ENCODE peak calls at places on chromosomes 1 and 21, in six cellular contexts. G, K, S, C, A and O are unnamed samples.

GRCh38 chr21:45140346-45140940 is 66.1 kb downstream of the ADARB1 start:
- DNase-seq in G (peak; percentile 88), K (peak; percentile 63), S (peak; percentile 62), C (peak; percentile 74), A (peak; percentile 79), O (peak; percentile 90)

GRCh38 chr1:36198641-36199040 is 25.6 kb upstream of the THRAP3 start:
- DNase-seq in G (no peak), K (no peak), S (no peak), C (no peak), A (no peak), O (no peak)

GRCh38 chr1:48777219-48777895 is 666 bp upstream of the BEND5 start:
- DNase-seq in G (no peak), K (no peak), S (no peak), C (peak; percentile 21), A (no peak), O (no peak)

GRCh38 chr1:64471218-64471719 is 1.3 kb downstream of the CACHD1 start:
- DNase-seq in G (peak; percentile 74), K (peak; percentile 47), S (peak; percentile 27), C (peak; percentile 70), A (no peak), O (no peak)

GRCh38 chr1:163069142-163069541 is at the start of gene RGS4:
- DNase-seq in G (no peak), K (peak; percentile 49), S (peak; percentile 67), C (peak; percentile 40), A (peak; percentile 54), O (peak; percentile 47)

GRCh38 chr1:64877151-64877550 is 89.2 kb downstream of the JAK1 start:
- DNase-seq in G (no peak), K (no peak), S (no peak), C (no peak), A (no peak), O (no peak)

GRCh38 chr1:169610110-169610509 is 19.8 kb downstream of the SELP start:
- DNase-seq in G (no peak), K (no peak), S (peak; percentile 28), C (no peak), A (no peak), O (no peak)

GRCh38 chr1:103275725-103276124 is 167.4 kb upstream of the COL11A1 start:
- DNase-seq in G (no peak), K (no peak), S (no peak), C (no peak), A (no peak), O (no peak)

GRCh38 chr1:217660353-217661062 is 29.4 kb downstream of the SPATA17 start:
- DNase-seq in G (peak; percentile 13), K (no peak), S (no peak), C (no peak), A (peak; percentile 62), O (peak; percentile 15)

GRCh38 chr1:67892451-67893125 is 59.3 kb upstream of the GNG12 start:
- DNase-seq in G (no peak), K (no peak), S (no peak), C (no peak), A (no peak), O (no peak)

GRCh38 chr1:153936011-153936802 is 10.3 kb downstream of the DENND4B start:
- DNase-seq in G (no peak), K (no peak), S (no peak), C (no peak), A (no peak), O (no peak)

GRCh38 chr1:159944623-159945455 is 574 bp downstream of the IGSF9 start:
- DNase-seq in G (no peak), K (no peak), S (no peak), C (no peak), A (no peak), O (no peak)

GRCh38 chr1:201531551-201532425 is 7.1 kb upstream of the NAV1 start:
- DNase-seq in G (no peak), K (no peak), S (peak; percentile 57), C (no peak), A (no peak), O (no peak)

GRCh38 chr1:89763649-89763986 is 57.2 kb upstream of the LRRC8D start:
- DNase-seq in G (no peak), K (no peak), S (no peak), C (no peak), A (no peak), O (no peak)

GRCh38 chr1:9181176-9181906 is 52.4 kb upstream of the GPR157 start:
- DNase-seq in G (peak; percentile 68), K (peak; percentile 62), S (peak; percentile 76), C (peak; percentile 86), A (peak; percentile 27), O (no peak)

GRCh38 chr1:9182784-9183257 is 51.8 kb upstream of the H6PD start:
- DNase-seq in G (no peak), K (no peak), S (no peak), C (peak; percentile 52), A (no peak), O (no peak)

GRCh38 chr1:9183441-9183840 is 51.1 kb upstream of the H6PD start:
- DNase-seq in G (no peak), K (no peak), S (no peak), C (no peak), A (no peak), O (no peak)

GRCh38 chr1:9183898-9184297 is 50.7 kb upstream of the H6PD start:
- DNase-seq in G (no peak), K (no peak), S (no peak), C (no peak), A (no peak), O (no peak)

DNA sequence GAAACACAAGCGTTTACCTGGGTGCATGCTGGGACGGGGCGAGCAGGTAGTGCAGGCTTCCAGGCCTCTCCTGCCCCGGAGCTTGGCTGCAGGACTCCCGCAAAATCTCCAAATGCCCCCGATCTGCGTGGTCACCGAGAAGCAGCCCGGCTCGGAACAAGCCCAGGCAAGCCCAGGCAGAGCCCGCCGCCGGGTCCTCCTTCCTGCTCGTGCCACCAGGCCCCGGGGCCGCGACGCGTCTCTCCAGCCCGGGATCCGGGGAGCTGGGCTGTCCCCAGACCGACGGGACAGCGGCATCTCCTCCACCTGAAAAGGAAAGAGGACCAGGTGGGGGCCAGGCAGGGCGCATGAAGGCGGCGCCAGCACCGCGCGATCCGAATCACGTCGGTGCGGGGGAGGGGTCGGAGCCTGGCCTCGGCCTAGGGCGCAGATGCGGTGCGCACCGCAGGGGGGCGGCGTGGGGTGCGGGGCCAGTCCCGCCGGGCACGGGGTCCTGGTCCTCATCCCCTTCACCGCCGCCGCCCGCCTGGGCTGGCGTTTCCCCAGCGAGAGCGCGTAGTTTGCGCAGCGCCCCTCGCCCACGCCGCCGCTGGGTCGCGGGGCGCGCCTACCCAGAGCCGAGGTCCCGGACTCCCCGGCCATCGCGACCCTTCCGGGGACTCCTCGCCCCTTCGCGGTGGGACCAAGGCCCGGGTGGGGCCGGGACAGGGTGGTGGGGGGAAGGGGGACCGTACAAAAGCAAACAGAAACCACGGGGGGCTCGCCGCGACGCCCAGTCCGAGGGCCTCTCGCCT is 52.4 kb upstream of the H6PD start:
- DNase-seq in G (peak; percentile 35), K (no peak), S (peak; percentile 54), C (peak; percentile 77), A (no peak), O (no peak)
- TF ChIP-seq POLR2A in G (no peak), K (no peak), S (no peak), C (peak; percentile 36), A (peak; percentile 62), O (no peak)

DNA sequence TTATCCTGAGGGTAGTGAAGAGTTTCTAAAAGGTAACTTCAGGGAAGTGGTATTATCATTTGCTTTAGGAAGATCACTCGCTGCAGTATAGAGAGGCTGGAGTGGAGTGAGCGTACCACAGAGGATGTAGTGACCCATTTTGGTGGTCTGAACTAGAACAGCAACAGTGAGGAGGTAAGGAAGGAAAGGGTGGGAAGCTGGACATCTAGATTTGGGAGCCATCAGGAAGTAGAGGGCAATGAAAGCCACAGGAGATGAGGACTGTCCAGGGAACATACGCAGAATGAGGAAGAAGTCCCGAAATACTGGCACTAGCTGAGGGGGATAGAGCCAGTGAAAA is 94.9 kb downstream of the PIK3R3 start:
- DNase-seq in G (no peak), K (no peak), S (no peak), C (no peak), A (peak; percentile 6), O (no peak)
- TF ChIP-seq POLR2A in G (no peak), K (no peak), S (no peak), C (no peak), A (no peak), O (no peak)

GRCh38 chr1:239218296-239218695 is 168.1 kb upstream of the CHRM3 start:
- DNase-seq in G (no peak), K (no peak), S (no peak), C (no peak), A (no peak), O (no peak)
- TF ChIP-seq POLR2A in G (no peak), K (no peak), S (no peak), C (no peak), A (no peak), O (no peak)

DNA sequence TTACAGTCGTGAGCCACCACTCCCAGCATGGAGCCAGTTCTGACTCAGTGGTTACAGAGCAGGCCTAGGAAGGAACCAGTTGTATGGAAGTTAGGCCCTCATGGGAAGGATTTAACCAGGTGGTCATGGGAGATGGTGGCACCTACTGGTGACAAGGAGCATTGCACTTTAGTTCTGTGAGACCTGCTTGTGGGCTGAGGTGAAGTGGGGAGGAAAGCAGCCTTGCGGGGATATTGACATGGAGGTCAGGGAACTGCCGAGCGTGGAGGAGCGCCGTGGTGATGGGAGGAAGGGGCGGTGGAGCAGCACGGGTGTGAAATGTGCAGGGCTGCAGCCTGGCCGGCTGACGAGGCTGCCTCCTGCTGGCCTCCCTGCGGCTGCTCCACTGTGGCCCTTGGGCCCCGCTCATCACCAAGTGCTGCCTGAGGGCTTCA is 100.4 kb downstream of the GALNT2 start:
- DNase-seq in G (peak; percentile 81), K (peak; percentile 15), S (peak; percentile 7), C (no peak), A (peak; percentile 59), O (peak; percentile 53)
- TF ChIP-seq POLR2A in G (no peak), K (no peak), S (no peak), C (no peak), A (no peak), O (no peak)

GRCh38 chr1:173714759-173715537 is at the start of gene KLHL20:
- DNase-seq in G (peak; percentile 93), K (peak; percentile 71), S (peak; percentile 82), C (peak; percentile 71), A (peak; percentile 89), O (peak; percentile 65)
- TF ChIP-seq POLR2A in G (peak; percentile 97), K (peak; percentile 48), S (peak; percentile 40), C (peak; percentile 30), A (peak; percentile 76), O (peak; percentile 95)

GRCh38 chr1:10210841-10211804 is 753 bp downstream of the KIF1B start:
- DNase-seq in G (peak; percentile 50), K (peak; percentile 98), S (peak; percentile 93), C (peak; percentile 93), A (peak; percentile 61), O (peak; percentile 42)
- TF ChIP-seq POLR2A in G (no peak), K (peak; percentile 37), S (no peak), C (peak; percentile 28), A (no peak), O (no peak)

GRCh38 chr1:235079443-235079967 is 49.1 kb downstream of the TOMM20 start:
- DNase-seq in G (no peak), K (no peak), S (no peak), C (no peak), A (peak; percentile 92), O (no peak)
- TF ChIP-seq POLR2A in G (no peak), K (no peak), S (no peak), C (no peak), A (no peak), O (no peak)